ENCODE peak calls at places on chromosomes 6 and 20, in six cellular contexts. S, O, F, Y, E and X are unnamed samples.

GRCh38 chr6:44332585-44332984 is 9.9 kb upstream of the SPATS1 start:
- DNase-seq in Y (no peak), O (no peak), S (no peak), E (no peak), F (no peak), X (no peak)

GRCh38 chr20:17580905-17581304 is 11.0 kb downstream of the DSTN start:
- DNase-seq in F (no peak), E (no peak), O (no peak), Y (no peak), S (no peak), X (no peak)

GRCh38 chr6:107787589-107787960 is 36.5 kb downstream of the SCML4 start:
- DNase-seq in O (no peak), E (no peak), Y (no peak), S (no peak), F (no peak), X (no peak)

GRCh38 chr20:51930775-51931174 is 128.5 kb upstream of the SALL4 start:
- DNase-seq in F (peak; percentile 27), O (no peak), S (no peak), E (peak; percentile 19), Y (no peak), X (no peak)

GRCh38 chr20:45181639-45182038 is 6.9 kb downstream of the PI3 start:
- DNase-seq in O (no peak), F (no peak), S (no peak), Y (no peak), E (no peak), X (no peak)

GRCh38 chr6:167350731-167351655 is 26.1 kb downstream of the TTLL2 start:
- DNase-seq in F (peak; percentile 1), Y (peak; percentile 72), O (peak; percentile 50), E (peak; percentile 88), S (peak; percentile 81), X (peak; percentile 67)

GRCh38 chr20:62286493-62287064 is 16.2 kb upstream of the ADRM1 start:
- DNase-seq in S (peak; percentile 81), Y (no peak), O (no peak), F (no peak), E (peak; percentile 83), X (no peak)

GRCh38 chr6:72739368-72739779 is 117.5 kb downstream of the KCNQ5 start:
- DNase-seq in E (no peak), F (no peak), S (no peak), Y (no peak), O (no peak), X (no peak)

GRCh38 chr20:41318271-41318649 is 729 bp upstream of the ZHX3 start:
- DNase-seq in Y (no peak), S (no peak), F (no peak), E (no peak), O (no peak), X (no peak)

GRCh38 chr20:24070679-24071078 is 82.1 kb upstream of the GGTLC1 start:
- DNase-seq in Y (no peak), F (no peak), E (no peak), S (no peak), O (no peak), X (no peak)

GRCh38 chr6:132797975-132798819 is at the start of gene SLC18B1:
- DNase-seq in E (peak; percentile 51), Y (peak; percentile 42), O (peak; percentile 65), S (peak; percentile 84), F (peak; percentile 50), X (peak; percentile 47)

GRCh38 chr6:139390447-139390846 is 16.0 kb upstream of the CITED2 start:
- DNase-seq in O (no peak), E (no peak), Y (no peak), F (no peak), S (no peak), X (no peak)

GRCh38 chr6:131258010-131258652 is 122.9 kb downstream of the AKAP7 start:
- DNase-seq in O (no peak), Y (no peak), E (no peak), S (no peak), F (peak; percentile 62), X (no peak)

GRCh38 chr6:23316131-23316530 is 746.8 kb downstream of the HDGFL1 start:
- DNase-seq in F (no peak), O (no peak), S (no peak), E (no peak), Y (no peak), X (no peak)

GRCh38 chr6:124393536-124393935 is 568.7 kb upstream of the RNF217 start:
- DNase-seq in E (no peak), O (no peak), Y (no peak), S (no peak), F (peak; percentile 16), X (no peak)

GRCh38 chr20:11847827-11848226 is 69.9 kb upstream of the BTBD3 start:
- DNase-seq in E (no peak), O (no peak), Y (no peak), F (no peak), S (no peak), X (no peak)

GRCh38 chr6:158150701-158151100 is 17.4 kb downstream of the SERAC1 start:
- DNase-seq in Y (no peak), O (no peak), E (no peak), S (no peak), F (no peak), X (no peak)

GRCh38 chr6:12767016-12767415 is 50.4 kb downstream of the PHACTR1 start:
- DNase-seq in S (no peak), O (no peak), F (no peak), Y (no peak), E (no peak), X (no peak)

GRCh38 chr6:17280552-17281090 is 540 bp upstream of the RBM24 start:
- DNase-seq in S (peak; percentile 91), Y (no peak), E (peak; percentile 9), O (peak; percentile 79), F (no peak), X (peak; percentile 61)

GRCh38 chr20:26135325-26136110 is 438.9 kb upstream of the ZNF337 start:
- DNase-seq in S (no peak), O (no peak), Y (no peak), F (no peak), E (no peak), X (no peak)

GRCh38 chr6:44076016-44076365 is 51.3 kb downstream of the MRPL14 start:
- DNase-seq in O (no peak), F (no peak), S (peak; percentile 61), E (no peak), Y (no peak), X (no peak)

GRCh38 chr6:152572395-152573061 is 64.6 kb downstream of the SYNE1 start:
- DNase-seq in O (no peak), F (no peak), E (no peak), Y (no peak), S (no peak), X (no peak)

GRCh38 chr20:58202039-58202438 is 26.4 kb downstream of the ANKRD60 start:
- DNase-seq in F (no peak), S (no peak), O (no peak), Y (no peak), E (no peak), X (no peak)

GRCh38 chr20:15446373-15446772 is 1109.0 kb upstream of the FLRT3 start:
- DNase-seq in E (no peak), F (peak; percentile 84), Y (no peak), O (peak; percentile 22), S (peak; percentile 36), X (peak; percentile 11)

GRCh38 chr6:158337332-158337731 is 25.1 kb downstream of the TULP4 start:
- DNase-seq in E (no peak), Y (no peak), F (no peak), O (no peak), S (no peak), X (no peak)

GRCh38 chr20:62367483-62368302 is 581 bp upstream of the LAMA5 start:
- DNase-seq in Y (peak; percentile 11), O (peak; percentile 59), E (peak; percentile 74), F (no peak), S (peak; percentile 85), X (peak; percentile 65)

GRCh38 chr20:50578061-50578777 is 68.0 kb downstream of the PTPN1 start:
- DNase-seq in O (no peak), E (no peak), F (no peak), S (no peak), Y (no peak), X (no peak)
- H3K4me3 ChIP-seq in O (no peak overlapping the region), E (no peak overlapping the region), F (no peak overlapping the region), S (no peak overlapping the region), Y (no peak overlapping the region), X (no peak overlapping the region)

GRCh38 chr6:119312875-119313338 is 36.7 kb downstream of the MAN1A1 start:
- DNase-seq in F (no peak), Y (peak; percentile 30), E (no peak), S (no peak), O (no peak), X (no peak)
- H3K4me3 ChIP-seq in F (no peak overlapping the region), Y (peak overlapping the region; percentile 22), E (no peak overlapping the region), S (no peak overlapping the region), O (no peak overlapping the region), X (no peak overlapping the region)

DNA sequence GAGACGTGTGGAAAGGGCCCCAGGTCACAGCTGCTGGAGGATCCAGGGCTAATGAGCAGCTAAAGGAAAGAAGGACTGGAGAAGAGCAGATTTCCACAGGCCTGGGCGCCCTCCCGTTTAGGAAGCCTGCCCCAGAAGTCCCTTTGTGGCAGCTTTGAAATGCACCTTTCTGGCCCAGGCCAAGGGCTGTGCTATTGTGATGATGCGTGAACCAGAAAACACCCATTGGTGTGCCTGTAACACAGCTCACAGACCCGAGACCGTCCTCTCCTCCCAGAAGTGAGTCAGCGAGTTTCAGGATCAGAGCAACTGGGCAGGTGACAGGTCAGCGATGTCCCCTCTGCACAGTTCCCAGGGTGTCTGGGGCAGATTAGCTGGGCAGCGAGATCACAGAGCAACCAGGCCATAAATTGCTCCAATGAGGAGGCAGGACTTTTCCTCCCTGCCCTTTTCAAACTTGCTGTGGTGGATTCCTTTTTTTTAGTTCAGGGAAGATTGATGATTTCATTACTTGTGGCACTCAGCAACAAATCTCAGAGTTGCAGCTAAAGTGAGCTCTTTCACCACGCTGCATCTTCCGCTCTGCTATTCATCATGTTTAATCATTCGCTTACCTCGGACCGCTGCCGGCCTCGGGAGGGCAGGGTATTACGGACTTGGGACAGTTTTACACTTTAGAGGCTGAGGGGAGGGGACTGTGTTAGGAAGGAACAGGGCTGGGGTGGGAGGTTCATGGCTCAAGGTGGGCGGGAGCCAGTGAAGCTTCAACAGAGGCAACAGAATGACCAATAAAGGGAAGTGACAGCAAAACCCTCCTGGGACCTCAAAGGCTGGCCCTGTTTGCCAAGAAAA is 72.1 kb upstream of the SULF2 start:
- DNase-seq in E (no peak), Y (no peak), O (peak; percentile 30), F (peak; percentile 32), S (peak; percentile 63), X (peak; percentile 23)
- H3K4me3 ChIP-seq in E (no peak overlapping the region), Y (no peak overlapping the region), O (no peak overlapping the region), F (no peak overlapping the region), S (no peak overlapping the region), X (no peak overlapping the region)

DNA sequence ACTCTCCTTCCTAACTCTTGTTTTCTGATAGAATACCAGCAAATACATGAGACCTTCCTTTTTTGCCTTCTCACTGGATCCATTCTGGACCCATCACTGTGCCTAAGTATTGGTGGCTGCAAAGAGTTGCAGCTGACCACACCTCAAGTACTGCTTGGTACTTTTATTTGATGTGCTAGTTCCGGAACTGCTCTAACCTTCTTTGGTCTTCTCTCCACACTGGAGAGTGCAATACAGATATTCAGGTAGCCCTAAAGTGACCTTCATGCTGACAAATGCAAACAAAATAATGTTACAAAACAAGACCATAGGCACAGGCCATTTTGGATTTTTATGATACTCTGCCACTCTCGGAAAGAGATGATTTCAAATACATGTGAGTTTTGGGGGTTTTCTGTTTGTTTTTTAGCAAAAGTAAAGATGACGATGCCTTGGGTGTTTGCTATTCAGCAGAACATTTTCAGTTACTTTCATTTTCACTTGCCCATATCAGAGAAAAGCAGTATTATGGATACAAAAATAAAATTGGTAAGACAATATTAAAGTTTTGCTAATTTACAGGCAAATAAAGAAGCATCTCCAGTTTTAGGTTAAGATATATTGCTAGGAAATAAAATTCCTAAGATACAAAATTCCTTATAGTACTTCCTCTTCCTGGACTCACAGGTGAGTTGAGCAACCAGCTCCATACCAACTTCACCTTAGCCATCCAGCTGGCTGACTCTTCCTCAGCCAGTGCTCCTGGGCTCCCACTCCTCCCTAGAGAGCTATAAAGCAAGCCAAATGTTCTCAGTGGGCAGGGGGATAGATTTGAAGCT is 42.0 kb downstream of the PTPRK start:
- DNase-seq in O (no peak), S (no peak), E (no peak), Y (peak; percentile 18), F (no peak), X (no peak)
- H3K4me3 ChIP-seq in O (peak overlapping the region; percentile 38), S (peak overlapping the region; percentile 59), E (no peak overlapping the region), Y (peak overlapping the region; percentile 53), F (no peak overlapping the region), X (peak overlapping the region; percentile 6)